ENCODE peak calls at places on chromosomes 5 and 9, in five cellular contexts. N is nucleus accumbens, R is kidney tubule cell, X is hepatic stellate cell, K is T-helper 9 cell. B is an unnamed sample.

GRCh38 chr5:10111575-10111974 is 138.1 kb downstream of the ATPSCKMT start:
- DNase-seq in N (no peak), R (peak), X (peak), K (no peak), B (peak)

GRCh38 chr5:172692981-172693380 is 51.9 kb downstream of the NEURL1B start:
- DNase-seq in N (no peak), R (no peak), X (peak), K (no peak), B (no peak)

GRCh38 chr9:75490326-75490725 is 400.1 kb upstream of the PCSK5 start:
- DNase-seq in N (no peak), R (no peak), X (no peak), K (no peak), B (no peak)

GRCh38 chr9:7752481-7752880 is 47.1 kb downstream of the DMAC1 start:
- DNase-seq in N (no peak), R (no peak), X (no peak), K (no peak), B (no peak)

GRCh38 chr9:650362-650761 is 191.1 kb upstream of the DMRT1 start:
- DNase-seq in N (no peak), R (peak), X (no peak), K (no peak), B (no peak)

GRCh38 chr5:59813761-59814562 is 79.6 kb downstream of the PDE4D start:
- DNase-seq in N (no peak), R (peak), X (peak), K (no peak), B (peak)

GRCh38 chr9:92657296-92658094 is 12.4 kb downstream of the IPPK start:
- DNase-seq in N (no peak), R (no peak), X (peak), K (no peak), B (no peak)

GRCh38 chr9:131669234-131670172 is 70.4 kb downstream of the RAPGEF1 start:
- DNase-seq in N (no peak), R (no peak), X (no peak), K (no peak), B (no peak)

GRCh38 chr5:116938488-116938887 is 363.9 kb upstream of the SEMA6A start:
- DNase-seq in N (no peak), R (no peak), X (no peak), K (no peak), B (no peak)

GRCh38 chr9:83431470-83432060 is 106.6 kb downstream of the FRMD3 start:
- DNase-seq in N (no peak), R (no peak), X (no peak), K (no peak), B (no peak)

GRCh38 chr5:76601470-76601869 is 21.7 kb downstream of the F2RL2 start:
- DNase-seq in N (no peak), R (peak), X (peak), K (no peak), B (peak)

GRCh38 chr5:83767409-83767992 is 46.8 kb upstream of the HAPLN1 start:
- DNase-seq in N (no peak), R (no peak), X (no peak), K (no peak), B (no peak)

GRCh38 chr5:136051486-136052220 is 22.9 kb downstream of the TGFBI start:
- DNase-seq in N (no peak), R (no peak), X (no peak), K (no peak), B (no peak)

GRCh38 chr9:4828776-4829175 is 36.0 kb downstream of the RCL1 start:
- DNase-seq in N (no peak), R (peak), X (no peak), K (no peak), B (peak)

GRCh38 chr5:126366199-126366560 is 57.0 kb upstream of the GRAMD2B start:
- DNase-seq in N (no peak), R (no peak), X (no peak), K (no peak), B (no peak)

B was measured in kidney glomerular epithelial cell.